ENCODE peak calls at places on chromosomes 3 and 15, in ten cellular contexts. One of them, this sample, is unnamed.

GRCh38 chr3:191473766-191474198 is 12.8 kb downstream of the PYDC2 start:
- DNase-seq in uterus: no peak
- DNase-seq in endodermal cell: no peak
- DNase-seq in transverse colon: no peak
- DNase-seq in right atrium auricular region: no peak
- DNase-seq in adrenal gland: no peak
- DNase-seq in colonic mucosa: no peak
- DNase-seq in psoas muscle: no peak
- DNase-seq in BE2C: no peak
- DNase-seq in mucosa of descending colon: no peak
- DNase-seq in this sample: no peak

GRCh38 chr3:186211101-186211500 is 102.2 kb upstream of the ETV5 start:
- DNase-seq in BE2C: no peak
- DNase-seq in adrenal gland: no peak
- DNase-seq in transverse colon: no peak
- DNase-seq in mucosa of descending colon: no peak
- DNase-seq in endodermal cell: no peak
- DNase-seq in right atrium auricular region: no peak
- DNase-seq in psoas muscle: no peak
- DNase-seq in colonic mucosa: no peak
- DNase-seq in uterus: no peak
- DNase-seq in this sample: no peak

GRCh38 chr3:107404727-107405519 is 27.7 kb downstream of the CCDC54 start:
- DNase-seq in transverse colon: no peak
- DNase-seq in adrenal gland: no peak
- DNase-seq in psoas muscle: no peak
- DNase-seq in mucosa of descending colon: no peak
- DNase-seq in uterus: no peak
- DNase-seq in BE2C: no peak
- DNase-seq in right atrium auricular region: no peak
- DNase-seq in colonic mucosa: no peak
- DNase-seq in endodermal cell: no peak
- DNase-seq in this sample: no peak

GRCh38 chr3:115980709-115981108 is 357.4 kb downstream of the GAP43 start:
- DNase-seq in endodermal cell: no peak
- DNase-seq in psoas muscle: no peak
- DNase-seq in adrenal gland: no peak
- DNase-seq in BE2C: no peak
- DNase-seq in right atrium auricular region: no peak
- DNase-seq in uterus: no peak
- DNase-seq in transverse colon: no peak
- DNase-seq in mucosa of descending colon: no peak
- DNase-seq in colonic mucosa: no peak
- DNase-seq in this sample: no peak

GRCh38 chr3:80097674-80098073 is 329.9 kb upstream of the ROBO1 start:
- DNase-seq in psoas muscle: no peak
- DNase-seq in right atrium auricular region: no peak
- DNase-seq in endodermal cell: no peak
- DNase-seq in transverse colon: no peak
- DNase-seq in mucosa of descending colon: no peak
- DNase-seq in uterus: no peak
- DNase-seq in colonic mucosa: no peak
- DNase-seq in BE2C: no peak
- DNase-seq in adrenal gland: no peak
- DNase-seq in this sample: no peak

GRCh38 chr3:66997560-66998074 is 490 bp upstream of the KBTBD8 start:
- DNase-seq in right atrium auricular region: peak; percentile 61
- DNase-seq in psoas muscle: peak; percentile 9
- DNase-seq in mucosa of descending colon: no peak
- DNase-seq in transverse colon: no peak
- DNase-seq in endodermal cell: no peak
- DNase-seq in colonic mucosa: peak; percentile 28
- DNase-seq in BE2C: no peak
- DNase-seq in adrenal gland: peak; percentile 23
- DNase-seq in uterus: peak; percentile 25
- DNase-seq in this sample: no peak

GRCh38 chr3:105970283-105970682 is 101.5 kb upstream of the CBLB start:
- DNase-seq in adrenal gland: peak; percentile 68
- DNase-seq in psoas muscle: no peak
- DNase-seq in uterus: no peak
- DNase-seq in transverse colon: no peak
- DNase-seq in right atrium auricular region: peak; percentile 63
- DNase-seq in mucosa of descending colon: no peak
- DNase-seq in colonic mucosa: peak; percentile 23
- DNase-seq in endodermal cell: no peak
- DNase-seq in BE2C: no peak
- DNase-seq in this sample: no peak

GRCh38 chr15:101045835-101046691 is 126.9 kb downstream of the LRRK1 start:
- DNase-seq in endodermal cell: peak; percentile 31
- DNase-seq in right atrium auricular region: peak; percentile 40
- DNase-seq in uterus: peak; percentile 21
- DNase-seq in BE2C: peak; percentile 0
- DNase-seq in colonic mucosa: peak; percentile 8
- DNase-seq in adrenal gland: peak; percentile 16
- DNase-seq in transverse colon: peak; percentile 5
- DNase-seq in psoas muscle: no peak
- DNase-seq in mucosa of descending colon: no peak
- DNase-seq in this sample: no peak

GRCh38 chr3:194690501-194691372 is 5.1 kb downstream of the FAM43A start:
- DNase-seq in uterus: peak; percentile 78
- DNase-seq in mucosa of descending colon: no peak
- DNase-seq in transverse colon: no peak
- DNase-seq in colonic mucosa: no peak
- DNase-seq in psoas muscle: no peak
- DNase-seq in BE2C: peak; percentile 42
- DNase-seq in adrenal gland: no peak
- DNase-seq in endodermal cell: no peak
- DNase-seq in right atrium auricular region: no peak
- DNase-seq in this sample: no peak

GRCh38 chr3:143298886-143299535 is 179.4 kb downstream of the CHST2 start:
- DNase-seq in uterus: no peak
- DNase-seq in endodermal cell: no peak
- DNase-seq in mucosa of descending colon: no peak
- DNase-seq in adrenal gland: no peak
- DNase-seq in right atrium auricular region: no peak
- DNase-seq in transverse colon: no peak
- DNase-seq in BE2C: no peak
- DNase-seq in colonic mucosa: no peak
- DNase-seq in psoas muscle: no peak
- DNase-seq in this sample: no peak

GRCh38 chr3:127940116-127940515 is 25.1 kb downstream of the KBTBD12 start:
- DNase-seq in right atrium auricular region: no peak
- DNase-seq in mucosa of descending colon: no peak
- DNase-seq in colonic mucosa: no peak
- DNase-seq in uterus: no peak
- DNase-seq in psoas muscle: no peak
- DNase-seq in BE2C: no peak
- DNase-seq in transverse colon: no peak
- DNase-seq in endodermal cell: no peak
- DNase-seq in adrenal gland: no peak
- DNase-seq in this sample: no peak

DNA sequence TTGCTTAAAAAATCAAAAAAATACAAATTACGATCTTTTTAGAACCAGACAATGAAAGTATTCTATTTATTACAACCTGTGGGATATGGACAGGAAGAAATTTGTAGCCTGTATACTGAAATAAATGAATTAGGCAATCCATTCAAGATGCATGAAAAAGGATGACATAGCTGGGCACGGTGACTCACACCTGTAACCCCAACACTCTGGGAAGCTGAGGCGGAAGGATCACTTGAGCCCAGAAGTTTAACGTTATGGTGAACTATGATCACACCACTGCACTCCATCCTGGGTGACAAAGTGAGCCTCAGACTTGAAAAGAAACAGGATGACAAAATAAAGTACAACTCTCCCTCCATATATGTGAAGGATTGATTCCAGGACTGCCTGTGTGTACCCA is 74.1 kb downstream of the MSL2 start:
- DNase-seq in psoas muscle: no peak
- DNase-seq in mucosa of descending colon: no peak
- DNase-seq in right atrium auricular region: no peak
- DNase-seq in endodermal cell: no peak
- DNase-seq in colonic mucosa: no peak
- DNase-seq in adrenal gland: no peak
- DNase-seq in uterus: no peak
- DNase-seq in transverse colon: no peak
- DNase-seq in BE2C: no peak
- DNase-seq in this sample: no peak
- H3K4me3 ChIP-seq in psoas muscle: no peak overlapping the region
- H3K4me3 ChIP-seq in mucosa of descending colon: no peak overlapping the region
- H3K4me3 ChIP-seq in right atrium auricular region: no peak overlapping the region
- H3K4me3 ChIP-seq in endodermal cell: no peak overlapping the region
- H3K4me3 ChIP-seq in colonic mucosa: no peak overlapping the region
- H3K4me3 ChIP-seq in adrenal gland: no peak overlapping the region
- H3K4me3 ChIP-seq in uterus: no peak overlapping the region
- H3K4me3 ChIP-seq in transverse colon: no peak overlapping the region
- H3K4me3 ChIP-seq in BE2C: no peak overlapping the region
- H3K4me3 ChIP-seq in this sample: no peak overlapping the region

GRCh38 chr3:133384331-133385027 is 15.4 kb upstream of the BFSP2 start:
- DNase-seq in transverse colon: peak; percentile 25
- DNase-seq in BE2C: peak; percentile 95
- DNase-seq in endodermal cell: peak; percentile 92
- DNase-seq in mucosa of descending colon: no peak
- DNase-seq in right atrium auricular region: peak; percentile 69
- DNase-seq in colonic mucosa: peak; percentile 30
- DNase-seq in psoas muscle: peak; percentile 40
- DNase-seq in uterus: peak; percentile 35
- DNase-seq in adrenal gland: peak; percentile 80
- DNase-seq in this sample: no peak
- TF ChIP-seq CTCF in transverse colon: peak; percentile 53
- TF ChIP-seq CTCF in BE2C: peak; percentile 100
- TF ChIP-seq CTCF in endodermal cell: peak; percentile 97
- TF ChIP-seq CTCF in mucosa of descending colon: peak; percentile 18
- TF ChIP-seq CTCF in right atrium auricular region: peak; percentile 89
- TF ChIP-seq CTCF in colonic mucosa: peak; percentile 39
- TF ChIP-seq CTCF in psoas muscle: peak; percentile 82
- TF ChIP-seq CTCF in uterus: peak; percentile 70
- TF ChIP-seq CTCF in adrenal gland: peak; percentile 85
- TF ChIP-seq CTCF in this sample: peak; percentile 51

DNA sequence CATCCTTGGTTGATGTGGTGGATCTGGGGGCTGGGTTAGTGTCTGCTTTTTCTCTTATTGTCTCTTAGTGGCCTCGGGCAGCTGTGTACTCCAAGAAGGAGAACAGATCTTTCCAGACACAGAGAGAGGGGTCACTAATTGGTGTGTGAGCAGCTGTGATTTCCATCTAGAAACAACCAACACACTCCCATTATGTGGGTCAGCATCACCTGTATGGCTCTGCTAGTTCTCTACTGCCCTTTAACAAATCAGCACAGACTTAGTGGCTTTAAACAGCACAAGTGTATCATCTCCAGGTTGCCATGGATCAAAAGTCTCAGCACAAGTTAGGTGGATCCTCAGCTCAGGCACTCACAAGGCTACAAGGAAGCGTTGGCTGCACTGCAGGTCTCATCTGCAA is 156.8 kb downstream of the LRTM1 start:
- DNase-seq in psoas muscle: no peak
- DNase-seq in BE2C: peak; percentile 38
- DNase-seq in colonic mucosa: no peak
- DNase-seq in right atrium auricular region: no peak
- DNase-seq in transverse colon: no peak
- DNase-seq in adrenal gland: no peak
- DNase-seq in uterus: no peak
- DNase-seq in mucosa of descending colon: no peak
- DNase-seq in endodermal cell: no peak
- DNase-seq in this sample: no peak
- H3K4me1 ChIP-seq in psoas muscle: no peaks in the 10 kb centered on the region
- H3K4me1 ChIP-seq in BE2C: peaks cover 4% of the 10 kb centered on the region
- H3K4me1 ChIP-seq in colonic mucosa: no peaks in the 10 kb centered on the region
- H3K4me1 ChIP-seq in right atrium auricular region: no peaks in the 10 kb centered on the region
- H3K4me1 ChIP-seq in transverse colon: no peaks in the 10 kb centered on the region
- H3K4me1 ChIP-seq in adrenal gland: no peaks in the 10 kb centered on the region
- H3K4me1 ChIP-seq in uterus: no peaks in the 10 kb centered on the region
- H3K4me1 ChIP-seq in mucosa of descending colon: no peaks in the 10 kb centered on the region
- H3K4me1 ChIP-seq in endodermal cell: no peaks in the 10 kb centered on the region
- H3K4me1 ChIP-seq in this sample: no peaks in the 10 kb centered on the region

GRCh38 chr15:45203182-45203581 is 15.4 kb upstream of the SHF start:
- DNase-seq in colonic mucosa: no peak
- DNase-seq in BE2C: no peak
- DNase-seq in transverse colon: no peak
- DNase-seq in mucosa of descending colon: no peak
- DNase-seq in uterus: no peak
- DNase-seq in psoas muscle: no peak
- DNase-seq in adrenal gland: no peak
- DNase-seq in endodermal cell: no peak
- DNase-seq in right atrium auricular region: peak; percentile 79
- DNase-seq in this sample: no peak

GRCh38 chr15:45200001-45200798 is 12.4 kb upstream of the SHF start:
- DNase-seq in psoas muscle: peak; percentile 89
- DNase-seq in adrenal gland: peak; percentile 99
- DNase-seq in uterus: peak; percentile 98
- DNase-seq in right atrium auricular region: peak; percentile 99
- DNase-seq in mucosa of descending colon: peak; percentile 93
- DNase-seq in transverse colon: peak; percentile 98
- DNase-seq in BE2C: peak; percentile 88
- DNase-seq in colonic mucosa: peak; percentile 99
- DNase-seq in endodermal cell: peak; percentile 99
- DNase-seq in this sample: peak; percentile 92

GRCh38 chr15:45199136-45199810 is 11.5 kb upstream of the SHF start:
- DNase-seq in adrenal gland: peak; percentile 40
- DNase-seq in transverse colon: peak; percentile 47
- DNase-seq in mucosa of descending colon: peak; percentile 81
- DNase-seq in BE2C: no peak
- DNase-seq in colonic mucosa: peak; percentile 68
- DNase-seq in uterus: no peak
- DNase-seq in endodermal cell: peak; percentile 76
- DNase-seq in right atrium auricular region: no peak
- DNase-seq in psoas muscle: no peak
- DNase-seq in this sample: no peak

GRCh38 chr15:45200799-45201556 is 13.2 kb upstream of the SHF start:
- DNase-seq in BE2C: peak; percentile 81
- DNase-seq in endodermal cell: peak; percentile 95
- DNase-seq in mucosa of descending colon: peak; percentile 86
- DNase-seq in uterus: peak; percentile 88
- DNase-seq in transverse colon: peak; percentile 85
- DNase-seq in colonic mucosa: peak; percentile 91
- DNase-seq in psoas muscle: peak; percentile 81
- DNase-seq in adrenal gland: peak; percentile 83
- DNase-seq in right atrium auricular region: peak; percentile 87
- DNase-seq in this sample: peak; percentile 45

DNA sequence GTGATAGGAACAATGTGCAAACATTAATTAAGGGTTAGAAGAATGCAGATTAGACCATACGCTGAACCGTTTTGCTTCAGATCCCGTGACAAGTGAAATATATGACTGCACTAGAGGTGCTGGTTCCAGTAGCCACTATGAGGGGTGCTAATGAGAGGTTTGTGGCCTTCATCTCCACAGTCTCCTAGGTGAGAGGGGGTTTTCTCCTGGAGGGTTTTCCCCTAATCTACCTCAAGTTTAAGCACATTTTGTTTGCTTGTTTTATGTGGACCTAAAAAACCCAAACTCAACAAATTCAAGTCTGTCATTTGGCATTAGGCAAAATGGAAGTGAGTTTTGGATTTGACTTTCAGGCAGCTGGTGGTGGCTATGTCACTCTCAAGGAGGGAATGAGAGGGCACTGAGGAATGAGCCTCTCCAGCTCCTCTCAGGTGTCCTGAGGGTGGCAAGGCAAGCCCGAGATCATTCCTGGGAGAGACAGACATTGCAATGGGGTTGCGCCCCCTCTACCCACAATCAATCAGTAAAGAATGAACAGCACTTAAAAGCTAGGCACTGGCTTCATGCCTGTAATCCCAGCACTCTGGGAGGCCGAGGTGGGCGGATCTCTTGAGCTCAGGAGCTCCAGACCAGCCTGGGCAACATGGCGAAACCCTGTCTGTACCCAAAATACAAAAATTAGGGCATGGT is 13.9 kb upstream of the SHF start:
- DNase-seq in psoas muscle: no peak
- DNase-seq in transverse colon: no peak
- DNase-seq in BE2C: no peak
- DNase-seq in endodermal cell: peak; percentile 57
- DNase-seq in colonic mucosa: no peak
- DNase-seq in uterus: no peak
- DNase-seq in mucosa of descending colon: no peak
- DNase-seq in adrenal gland: no peak
- DNase-seq in right atrium auricular region: no peak
- DNase-seq in this sample: no peak
- H3K4me3 ChIP-seq in psoas muscle: peak overlapping the region; percentile 91
- H3K4me3 ChIP-seq in transverse colon: no peak overlapping the region
- H3K4me3 ChIP-seq in BE2C: no peak overlapping the region
- H3K4me3 ChIP-seq in endodermal cell: no peak overlapping the region
- H3K4me3 ChIP-seq in colonic mucosa: no peak overlapping the region
- H3K4me3 ChIP-seq in uterus: no peak overlapping the region
- H3K4me3 ChIP-seq in mucosa of descending colon: no peak overlapping the region
- H3K4me3 ChIP-seq in adrenal gland: no peak overlapping the region
- H3K4me3 ChIP-seq in right atrium auricular region: peak overlapping the region; percentile 61
- H3K4me3 ChIP-seq in this sample: no peak overlapping the region